ENCODE peak calls at places on chromosomes 12 and 14, in four cellular contexts. One of them, this sample, is unnamed.

GRCh38 chr14:92412912-92413311 is 89.9 kb downstream of the SLC24A4 start:
- DNase-seq in adipocyte: no peak
- DNase-seq in glomerular endothelial cell: no peak
- DNase-seq in HT-29: no peak
- DNase-seq in this sample: no peak

GRCh38 chr12:52125499-52125900 is 46.0 kb downstream of the SMIM41 start:
- DNase-seq in HT-29: no peak
- DNase-seq in adipocyte: no peak
- DNase-seq in glomerular endothelial cell: no peak
- DNase-seq in this sample: no peak

GRCh38 chr14:58401587-58401986 is 5.9 kb downstream of the TOMM20L start:
- DNase-seq in HT-29: no peak
- DNase-seq in glomerular endothelial cell: no peak
- DNase-seq in adipocyte: no peak
- DNase-seq in this sample: no peak

GRCh38 chr14:72755766-72756165 is 138.1 kb downstream of the DPF3 start:
- DNase-seq in HT-29: no peak
- DNase-seq in glomerular endothelial cell: no peak
- DNase-seq in adipocyte: no peak
- DNase-seq in this sample: no peak

GRCh38 chr14:88799522-88799921 is 6.8 kb upstream of the EML5 start:
- DNase-seq in glomerular endothelial cell: no peak
- DNase-seq in adipocyte: no peak
- DNase-seq in HT-29: no peak
- DNase-seq in this sample: no peak

GRCh38 chr12:98856897-98857540 is 211.9 kb downstream of the APAF1 start:
- DNase-seq in HT-29: no peak
- DNase-seq in glomerular endothelial cell: no peak
- DNase-seq in adipocyte: no peak
- DNase-seq in this sample: no peak

GRCh38 chr12:55658635-55659391 is 22.1 kb downstream of the OR10P1 start:
- DNase-seq in glomerular endothelial cell: no peak
- DNase-seq in adipocyte: no peak
- DNase-seq in HT-29: no peak
- DNase-seq in this sample: no peak

GRCh38 chr12:106480259-106480658 is 102.5 kb upstream of the RFX4 start:
- DNase-seq in HT-29: peak; percentile 23
- DNase-seq in glomerular endothelial cell: no peak
- DNase-seq in adipocyte: no peak
- DNase-seq in this sample: no peak

GRCh38 chr12:1369942-1370620 is 224.3 kb downstream of the FBXL14 start:
- DNase-seq in glomerular endothelial cell: no peak
- DNase-seq in HT-29: no peak
- DNase-seq in adipocyte: no peak
- DNase-seq in this sample: no peak

GRCh38 chr12:61916856-61917255 is 343.3 kb upstream of the USP15 start:
- DNase-seq in adipocyte: no peak
- DNase-seq in glomerular endothelial cell: no peak
- DNase-seq in HT-29: no peak
- DNase-seq in this sample: no peak

GRCh38 chr14:22303589-22304195 is 285.3 kb downstream of the DAD1 start:
- DNase-seq in glomerular endothelial cell: no peak
- DNase-seq in HT-29: no peak
- DNase-seq in adipocyte: peak; percentile 53
- DNase-seq in this sample: no peak

GRCh38 chr12:109553929-109554500 is 19.3 kb downstream of the MMAB start:
- DNase-seq in HT-29: no peak
- DNase-seq in glomerular endothelial cell: no peak
- DNase-seq in adipocyte: no peak
- DNase-seq in this sample: no peak

GRCh38 chr12:52615208-52615868 is 3.0 kb downstream of the KRT73 start:
- DNase-seq in glomerular endothelial cell: no peak
- DNase-seq in adipocyte: no peak
- DNase-seq in HT-29: no peak
- DNase-seq in this sample: no peak

GRCh38 chr14:105388110-105388951 is 10.0 kb upstream of the TEX22 start:
- DNase-seq in adipocyte: no peak
- DNase-seq in glomerular endothelial cell: no peak
- DNase-seq in HT-29: no peak
- DNase-seq in this sample: no peak

GRCh38 chr12:51049525-51049924 is 1.4 kb downstream of the LETMD1 start:
- DNase-seq in HT-29: no peak
- DNase-seq in glomerular endothelial cell: no peak
- DNase-seq in adipocyte: no peak
- DNase-seq in this sample: no peak

This sample was measured in Calu3.